ENCODE peak calls at places on chromosomes 16 and 17, in four cellular contexts. Y, C, W and A are unnamed samples. For H3K36me3, the result is how much of the 10 kb centered on the place peaks cover.

GRCh38 chr17:80770881-80771611 is 220.6 kb upstream of the CHMP6 start:
- DNase-seq in Y (no peak), C (no peak), W (no peak), A (no peak)

GRCh38 chr17:50841949-50842354 is 6.6 kb downstream of the WFIKKN2 start:
- DNase-seq in Y (peak), C (no peak), W (peak), A (peak)

GRCh38 chr17:539766-540165 is 174.9 kb downstream of the VPS53 start:
- DNase-seq in Y (no peak), C (no peak), W (no peak), A (no peak)

GRCh38 chr17:65537845-65538678 is 23.4 kb downstream of the AXIN2 start:
- DNase-seq in Y (peak), C (no peak), W (no peak), A (no peak)

GRCh38 chr17:47649972-47650524 is 329 bp downstream of the KPNB1 start:
- DNase-seq in Y (no peak), C (no peak), W (no peak), A (no peak)

GRCh38 chr17:17079336-17079735 is 37.1 kb downstream of the MPRIP start:
- DNase-seq in Y (no peak), C (no peak), W (no peak), A (no peak)

GRCh38 chr16:31876955-31877828 is 3.6 kb downstream of the ZNF267 start:
- DNase-seq in Y (no peak), C (peak), W (peak), A (peak)

GRCh38 chr17:68763551-68763950 is 162.4 kb upstream of the FAM20A start:
- DNase-seq in Y (no peak), C (no peak), W (peak), A (no peak)

GRCh38 chr16:57386381-57386951 is 14.2 kb downstream of the CX3CL1 start:
- DNase-seq in Y (no peak), C (no peak), W (peak), A (no peak)

GRCh38 chr17:72358465-72358864 is 237.6 kb downstream of the SOX9 start:
- DNase-seq in Y (no peak), C (no peak), W (peak), A (no peak)

GRCh38 chr16:70267516-70267915 is 15.8 kb upstream of the EXOSC6 start:
- DNase-seq in Y (peak), C (no peak), W (peak), A (peak)

GRCh38 chr17:59355695-59356323 is 24.4 kb downstream of the YPEL2 start:
- DNase-seq in Y (no peak), C (no peak), W (no peak), A (no peak)

GRCh38 chr16:14350081-14350480 is 279.0 kb downstream of the MRTFB start:
- DNase-seq in Y (no peak), C (no peak), W (no peak), A (no peak)

GRCh38 chr16:63596716-63597115 is 1525.1 kb downstream of the CDH11 start:
- DNase-seq in Y (no peak), C (no peak), W (no peak), A (no peak)

GRCh38 chr16:29971304-29971703 is 2.4 kb upstream of the TAOK2 start:
- DNase-seq in Y (no peak), C (no peak), W (no peak), A (no peak)

GRCh38 chr16:29730649-29731048 is 15.1 kb downstream of the C16orf54 start:
- DNase-seq in Y (no peak), C (no peak), W (no peak), A (no peak)

GRCh38 chr16:49324703-49325102 is 43.1 kb upstream of the CBLN1 start:
- DNase-seq in Y (no peak), C (no peak), W (no peak), A (no peak)

GRCh38 chr16:69554495-69554894 is 11.3 kb upstream of the NFAT5 start:
- DNase-seq in Y (peak), C (no peak), W (no peak), A (no peak)

GRCh38 chr17:1469231-1469852 is 13.3 kb upstream of the CRK start:
- DNase-seq in Y (no peak), C (no peak), W (no peak), A (no peak)

GRCh38 chr17:16250635-16251034 is 33.6 kb downstream of the PIGL start:
- DNase-seq in Y (no peak), C (no peak), W (peak), A (no peak)

GRCh38 chr16:86343111-86343642 is 167.2 kb upstream of the FOXF1 start:
- DNase-seq in Y (no peak), C (no peak), W (peak), A (peak)

GRCh38 chr17:7486181-7486580 is 2.0 kb downstream of the POLR2A start:
- DNase-seq in Y (no peak), C (no peak), W (peak), A (peak)

GRCh38 chr17:76145231-76146052 is 4.4 kb upstream of the FOXJ1 start:
- DNase-seq in Y (no peak), C (peak), W (no peak), A (peak)

GRCh38 chr16:65572156-65572555 is 450.3 kb upstream of the CDH11 start:
- DNase-seq in Y (no peak), C (no peak), W (peak), A (peak)

GRCh38 chr17:73635101-73635767 is 9.0 kb downstream of the SDK2 start:
- DNase-seq in Y (no peak), C (no peak), W (no peak), A (no peak)

GRCh38 chr17:73976676-73977521 is 226.6 kb upstream of the RPL38 start:
- DNase-seq in Y (peak), C (no peak), W (no peak), A (no peak)

GRCh38 chr16:89337965-89338364 is 120.5 kb downstream of the ZNF778 start:
- DNase-seq in Y (no peak), C (no peak), W (no peak), A (no peak)

GRCh38 chr17:49600949-49601348 is 25.3 kb downstream of the NXPH3 start:
- DNase-seq in Y (no peak), C (no peak), W (no peak), A (no peak)

GRCh38 chr16:22050963-22051362 is 41.4 kb upstream of the VWA3A start:
- DNase-seq in Y (no peak), C (no peak), W (no peak), A (no peak)

GRCh38 chr17:63703029-63703428 is 3.1 kb upstream of the LIMD2 start:
- DNase-seq in Y (no peak), C (no peak), W (no peak), A (no peak)

GRCh38 chr16:26569793-26570192 is 496.9 kb upstream of the C16orf82 start:
- DNase-seq in Y (peak), C (no peak), W (no peak), A (no peak)

GRCh38 chr17:50275279-50275678 is 1.0 kb downstream of the TMEM92 start:
- DNase-seq in Y (no peak), C (no peak), W (no peak), A (no peak)

GRCh38 chr16:68086336-68086821 is 1.2 kb downstream of the NFATC3 start:
- DNase-seq in Y (peak), C (no peak), W (peak), A (peak)

GRCh38 chr16:10839271-10839661 is 20.7 kb upstream of the TVP23A start:
- DNase-seq in Y (no peak), C (no peak), W (no peak), A (no peak)

DNA sequence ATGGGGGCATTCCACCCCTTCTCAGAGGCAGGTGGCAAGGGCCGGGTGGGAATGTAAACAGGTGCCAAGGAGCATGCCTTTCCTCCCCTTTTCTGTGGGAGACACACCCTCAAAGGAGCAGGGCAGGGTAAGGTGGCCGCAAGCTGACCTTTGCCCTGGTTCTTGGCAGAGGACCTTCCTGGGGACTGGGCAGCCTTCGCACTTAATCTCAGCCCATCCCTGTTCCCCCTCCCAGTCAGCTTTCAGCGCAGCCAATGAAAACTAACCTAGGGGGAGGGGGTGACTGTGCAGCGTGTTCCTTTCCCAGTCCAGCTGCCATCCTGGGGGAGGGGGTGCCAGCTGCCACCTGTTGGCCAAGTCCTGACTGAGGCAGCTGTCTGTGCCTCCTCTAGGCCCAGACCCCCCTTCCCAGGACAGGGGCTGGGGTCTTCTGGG is 2.8 kb downstream of the TRAF4 start:
- DNase-seq in Y (no peak), C (no peak), W (no peak), A (peak)
- H3K36me3 ChIP-seq in Y (half or more), C (under half), W (under half), A (under half)

GRCh38 chr17:44795421-44795820 is 34.7 kb downstream of the GJC1 start:
- DNase-seq in Y (no peak), C (no peak), W (no peak), A (no peak)
- H2AFZ ChIP-seq in Y (peak), C (no peak), W (no peak), A (no peak)

DNA sequence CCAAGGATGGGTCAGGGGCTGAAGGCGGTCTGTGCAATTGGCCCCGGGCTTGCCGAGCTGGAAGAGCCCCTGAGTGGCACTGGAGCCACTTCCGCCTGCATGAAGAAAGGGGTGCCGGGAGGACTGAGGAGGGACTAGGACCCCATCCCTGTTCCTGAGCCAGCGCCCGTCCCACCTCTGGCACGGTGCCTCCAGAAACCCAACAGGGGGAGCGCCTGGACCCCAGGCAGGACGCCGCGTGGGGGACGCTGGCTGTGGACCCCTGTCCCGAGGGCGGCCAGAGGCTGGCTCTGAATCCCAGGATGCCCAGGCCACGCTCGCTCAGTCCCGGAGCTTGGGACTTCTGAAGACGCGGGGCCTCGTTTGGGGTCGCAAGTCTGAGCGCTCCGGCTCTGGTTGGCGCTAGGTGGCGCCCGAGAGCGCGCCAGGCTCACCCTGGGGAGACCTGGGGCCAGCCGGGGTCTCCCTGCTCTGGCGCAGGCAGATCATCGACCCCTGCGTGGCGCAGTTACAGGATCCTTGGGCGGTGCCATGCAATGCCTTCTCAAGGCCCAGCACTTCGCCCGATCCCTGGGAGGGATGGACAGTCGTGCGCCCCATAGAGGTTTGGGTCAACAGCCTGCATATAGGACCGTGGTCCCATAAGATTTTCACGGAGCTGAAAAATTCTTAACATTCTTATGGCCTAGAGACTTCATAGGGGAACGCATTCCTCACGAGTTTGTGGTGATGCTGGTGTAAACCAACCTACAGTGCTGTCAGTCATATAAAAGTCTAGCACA is 58.5 kb upstream of the CREBBP start:
- DNase-seq in Y (peak), C (no peak), W (peak), A (peak)
- TF ChIP-seq FOS in Y (no peak), C (no peak), W (no peak), A (no peak)

GRCh38 chr17:77481476-77482374 is 341.0 kb downstream of the SEC14L1 start:
- DNase-seq in Y (no peak), C (no peak), W (no peak), A (no peak)
- H3K36me3 ChIP-seq in Y (under half), C (under half), W (under half), A (under half)

GRCh38 chr17:61208301-61209098 is 191.1 kb upstream of the TBX2 start:
- DNase-seq in Y (no peak), C (no peak), W (peak), A (no peak)
- H2AFZ ChIP-seq in Y (no peak), C (no peak), W (no peak), A (no peak)

GRCh38 chr16:82194076-82194475 is 24.1 kb upstream of the MPHOSPH6 start:
- DNase-seq in Y (no peak), C (no peak), W (no peak), A (no peak)

GRCh38 chr16:82197540-82198240 is 27.7 kb upstream of the MPHOSPH6 start:
- DNase-seq in Y (no peak), C (no peak), W (no peak), A (no peak)

GRCh38 chr16:82199209-82199608 is 29.2 kb upstream of the MPHOSPH6 start:
- DNase-seq in Y (no peak), C (no peak), W (no peak), A (no peak)

GRCh38 chr16:82192665-82193064 is 22.6 kb upstream of the MPHOSPH6 start:
- DNase-seq in Y (no peak), C (no peak), W (peak), A (peak)

GRCh38 chr16:82195917-82196494 is 26.0 kb upstream of the MPHOSPH6 start:
- DNase-seq in Y (no peak), C (no peak), W (no peak), A (peak)
- TF ChIP-seq FOS in Y (no peak), C (no peak), W (no peak), A (no peak)

GRCh38 chr17:77161953-77162352 is 21.2 kb downstream of the SEC14L1 start:
- DNase-seq in Y (no peak), C (no peak), W (no peak), A (no peak)

GRCh38 chr17:77163521-77164280 is 22.9 kb downstream of the SEC14L1 start:
- DNase-seq in Y (no peak), C (no peak), W (no peak), A (no peak)

GRCh38 chr17:77165577-77165976 is 24.8 kb downstream of the SEC14L1 start:
- DNase-seq in Y (no peak), C (no peak), W (no peak), A (no peak)

GRCh38 chr17:77163001-77163400 is 22.2 kb downstream of the SEC14L1 start:
- DNase-seq in Y (peak), C (no peak), W (peak), A (peak)

DNA sequence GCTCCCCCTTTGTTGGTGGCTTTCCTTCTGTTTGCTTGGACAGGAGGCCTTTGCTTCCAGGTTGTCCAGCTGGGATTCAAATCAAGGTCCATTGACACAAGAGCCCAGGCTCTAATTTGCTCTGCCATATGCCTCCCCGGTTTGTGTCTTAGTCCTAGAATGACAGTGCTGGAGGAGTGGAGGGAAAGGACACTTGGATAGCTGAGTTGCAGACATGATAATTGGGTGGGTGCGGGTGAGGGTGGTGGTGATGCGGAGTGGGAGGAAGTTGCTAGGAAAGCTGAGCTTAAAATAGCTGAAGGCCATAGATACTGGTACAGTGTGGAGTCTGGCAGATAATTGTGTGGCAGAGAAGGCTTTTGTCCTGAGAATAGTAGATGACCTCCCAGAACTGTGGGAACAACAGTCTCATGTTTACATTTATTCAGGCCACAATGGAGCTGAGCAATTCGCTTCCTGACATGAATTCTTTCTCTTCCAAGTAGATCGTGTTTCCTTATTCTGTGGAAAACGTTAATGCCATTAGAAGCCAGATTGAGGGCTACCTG is 23.8 kb downstream of the SEC14L1 start:
- DNase-seq in Y (peak), C (no peak), W (peak), A (peak)
- H3K36me3 ChIP-seq in Y (under half), C (under half), W (under half), A (under half)

GRCh38 chr17:56158344-56158743 is 5.1 kb downstream of the ANKFN1 start:
- DNase-seq in Y (peak), C (no peak), W (no peak), A (no peak)
- H2AFZ ChIP-seq in Y (no peak), C (no peak), W (no peak), A (no peak)